ENCODE peak calls at places on chromosomes 11 and 22, in five cellular contexts. Q is fibroblast of lung, U is prostate gland, M is lower leg skin, V is aorta. B is an unnamed sample.

GRCh38 chr22:34414467-34415440 is 494.5 kb upstream of the LARGE1 start:
- DNase-seq in Q (no peak), U (peak), M (peak), V (no peak), B (no peak)

GRCh38 chr11:122235615-122236014 is 119.6 kb upstream of the BLID start:
- DNase-seq in Q (peak), U (no peak), M (no peak), V (no peak), B (no peak)

GRCh38 chr11:75400110-75400865 is 970 bp downstream of the RPS3 start:
- DNase-seq in Q (no peak), U (no peak), M (no peak), V (no peak), B (no peak)

GRCh38 chr11:19632435-19632834 is 80.2 kb upstream of the NAV2 start:
- DNase-seq in Q (peak), U (no peak), M (no peak), V (no peak), B (no peak)

GRCh38 chr11:121577106-121577505 is 124.3 kb upstream of the SORL1-AS1 start:
- DNase-seq in Q (no peak), U (no peak), M (no peak), V (no peak), B (no peak)

GRCh38 chr22:43203471-43203981 is 16.6 kb upstream of the TTLL12 start:
- DNase-seq in Q (no peak), U (no peak), M (no peak), V (peak), B (no peak)

GRCh38 chr11:7612661-7613393 is 60.5 kb downstream of the CYB5R2 start:
- DNase-seq in Q (no peak), U (no peak), M (no peak), V (no peak), B (no peak)

GRCh38 chr11:44627911-44628729 is 62.7 kb downstream of the CD82 start:
- DNase-seq in Q (peak), U (peak), M (peak), V (peak), B (peak)

GRCh38 chr22:30193031-30193794 is 53.3 kb downstream of the LIF start:
- DNase-seq in Q (no peak), U (no peak), M (no peak), V (no peak), B (no peak)

GRCh38 chr22:49481651-49482399 is 345.8 kb downstream of the BRD1 start:
- DNase-seq in Q (no peak), U (no peak), M (no peak), V (no peak), B (no peak)

GRCh38 chr11:64843971-64844329 is 503 bp downstream of the CDC42BPG start:
- DNase-seq in Q (no peak), U (no peak), M (no peak), V (no peak), B (no peak)

GRCh38 chr11:95514386-95515145 is 275.0 kb downstream of the FAM76B start:
- DNase-seq in Q (no peak), U (no peak), M (no peak), V (no peak), B (no peak)

GRCh38 chr22:19974233-19974861 is 32.7 kb upstream of the TXNRD2 start:
- DNase-seq in Q (peak), U (no peak), M (no peak), V (no peak), B (no peak)

GRCh38 chr11:131966667-131967066 is 596.3 kb downstream of the NTM start:
- DNase-seq in Q (no peak), U (no peak), M (no peak), V (no peak), B (no peak)

GRCh38 chr11:17256512-17256911 is 20.0 kb upstream of the NUCB2 start:
- DNase-seq in Q (peak), U (no peak), M (no peak), V (no peak), B (no peak)

GRCh38 chr11:15775051-15775541 is 581.2 kb downstream of the SOX6 start:
- DNase-seq in Q (no peak), U (no peak), M (no peak), V (no peak), B (no peak)

GRCh38 chr22:20429254-20430100 is 8.1 kb downstream of the SCARF2 start:
- DNase-seq in Q (no peak), U (no peak), M (no peak), V (peak), B (no peak)

GRCh38 chr11:23540101-23540561 is 679.9 kb upstream of the CCDC179 start:
- DNase-seq in Q (peak), U (no peak), M (no peak), V (no peak), B (no peak)

GRCh38 chr11:68498313-68498712 is 37.8 kb downstream of the PPP6R3 start:
- DNase-seq in Q (no peak), U (peak), M (no peak), V (no peak), B (no peak)

GRCh38 chr11:8192016-8192895 is 23.4 kb upstream of the RIC3 start:
- DNase-seq in Q (peak), U (peak), M (peak), V (no peak), B (no peak)

GRCh38 chr11:65442952-65443351 is 20.4 kb downstream of the NEAT1 start:
- DNase-seq in Q (no peak), U (peak), M (no peak), V (no peak), B (no peak)

GRCh38 chr11:65589444-65590239 is 6.0 kb downstream of the KCNK7 start:
- DNase-seq in Q (no peak), U (no peak), M (no peak), V (no peak), B (no peak)

GRCh38 chr11:68266121-68266891 is 5.5 kb downstream of the C11orf24 start:
- DNase-seq in Q (no peak), U (no peak), M (no peak), V (no peak), B (no peak)

GRCh38 chr22:43831561-43832392 is 19.7 kb upstream of the EFCAB6 start:
- DNase-seq in Q (no peak), U (no peak), M (no peak), V (peak), B (no peak)

GRCh38 chr11:133821776-133822175 is 23.5 kb downstream of the SPATA19 start:
- DNase-seq in Q (peak), U (peak), M (no peak), V (no peak), B (no peak)

GRCh38 chr11:60345489-60345888 is 18.4 kb downstream of the MS4A6E start:
- DNase-seq in Q (no peak), U (no peak), M (no peak), V (no peak), B (no peak)

GRCh38 chr11:108654994-108655631 is 9.8 kb upstream of the DDX10 start:
- DNase-seq in Q (peak), U (peak), M (no peak), V (no peak), B (no peak)

GRCh38 chr22:30648825-30649224 is 13.2 kb downstream of the SLC35E4 start:
- DNase-seq in Q (no peak), U (no peak), M (no peak), V (no peak), B (no peak)

GRCh38 chr11:132475046-132475445 is 1057.3 kb downstream of the OPCML start:
- DNase-seq in Q (no peak), U (no peak), M (no peak), V (no peak), B (no peak)

GRCh38 chr22:42229455-42230149 is 40.9 kb downstream of the TCF20 start:
- DNase-seq in Q (peak), U (no peak), M (no peak), V (no peak), B (no peak)